ENCODE peak calls at places on chromosomes 13 and 19, in four cellular contexts. M is neuronal stem cell, U is H9, Y is H1. Q is an unnamed sample.

GRCh38 chr19:35901055-35901644 is 810 bp upstream of the NFKBID start:
- DNase-seq in M (no peak), U (no peak), Y (no peak), Q (peak)

GRCh38 chr13:25242956-25243355 is 44.3 kb downstream of the MTMR6 start:
- DNase-seq in M (no peak), U (no peak), Y (no peak), Q (no peak)

GRCh38 chr13:113192902-113193301 is 15.6 kb downstream of the PCID2 start:
- DNase-seq in M (no peak), U (no peak), Y (no peak), Q (peak)

GRCh38 chr19:28987177-28987576 is 225.8 kb downstream of the UQCRFS1 start:
- DNase-seq in M (no peak), U (no peak), Y (no peak), Q (no peak)

GRCh38 chr13:80428344-80429096 is 87.6 kb upstream of the SPRY2 start:
- DNase-seq in M (no peak), U (no peak), Y (no peak), Q (no peak)

GRCh38 chr19:19366691-19367396 is 38.6 kb upstream of the GATAD2A start:
- DNase-seq in M (peak), U (peak), Y (peak), Q (peak)

GRCh38 chr19:10191347-10191746 is 3.4 kb downstream of the DNMT1 start:
- DNase-seq in M (no peak), U (no peak), Y (no peak), Q (no peak)

GRCh38 chr19:42290523-42291436 is 11.2 kb upstream of the PRR19 start:
- DNase-seq in M (no peak), U (peak), Y (peak), Q (peak)

GRCh38 chr19:38856813-38857212 is 7.0 kb upstream of the HNRNPL start:
- DNase-seq in M (no peak), U (no peak), Y (no peak), Q (no peak)

GRCh38 chr13:22927008-22927393 is 253.8 kb upstream of the SGCG start:
- DNase-seq in M (no peak), U (no peak), Y (no peak), Q (no peak)

GRCh38 chr19:7799640-7800355 is 30.2 kb upstream of the EVI5L start:
- DNase-seq in M (peak), U (peak), Y (peak), Q (peak)
- H2BK12ac ChIP-seq in M (no peak), U (no peak), Y (peak), Q (peak)

DNA sequence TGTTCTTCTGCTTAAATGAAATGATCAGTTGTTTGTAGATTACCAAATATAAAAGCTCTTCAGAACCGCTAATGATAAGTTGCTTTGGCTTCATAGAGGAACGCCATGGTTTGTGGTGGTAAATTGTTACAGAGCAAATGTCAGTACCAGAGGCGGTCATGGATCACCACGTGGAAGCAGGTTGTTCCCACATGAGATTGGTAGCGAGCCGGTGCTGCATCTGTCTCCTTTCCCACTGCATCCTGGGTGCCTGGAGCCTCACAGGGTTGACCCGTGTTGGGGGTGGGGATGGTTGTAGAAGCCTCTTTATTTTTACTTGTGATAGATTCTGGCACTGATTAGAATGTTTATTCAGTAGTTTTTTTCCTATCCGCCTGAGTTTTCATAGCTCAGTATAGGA is 14.7 kb downstream of the GARRE1 start:
- DNase-seq in M (no peak), U (no peak), Y (no peak), Q (no peak)
- H2BK5ac ChIP-seq in M (no peak), U (no peak), Y (peak), Q (no peak)

DNA sequence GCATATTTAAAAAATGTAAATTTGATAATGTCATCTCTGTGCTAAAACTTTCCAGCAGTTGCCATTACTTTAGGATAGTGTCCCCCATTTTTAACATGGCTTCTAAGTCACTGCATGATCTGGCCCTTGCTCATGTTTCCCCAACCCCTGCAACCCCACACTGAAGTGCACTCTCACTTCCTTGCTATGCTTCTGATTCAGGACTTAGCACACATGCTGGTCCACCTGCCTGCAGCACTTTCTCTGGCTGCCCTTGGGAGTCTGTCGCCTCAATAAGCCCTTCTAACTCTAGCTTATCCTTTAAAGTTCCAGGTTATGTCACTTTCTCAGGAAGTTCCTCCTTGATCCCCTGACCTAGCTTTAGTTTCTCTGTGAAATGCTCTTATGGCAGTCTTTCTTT is 241.0 kb downstream of the POSTN start:
- DNase-seq in M (no peak), U (no peak), Y (no peak), Q (no peak)
- H2BK15ac ChIP-seq in M (no peak), U (no peak), Y (no peak), Q (no peak)

DNA sequence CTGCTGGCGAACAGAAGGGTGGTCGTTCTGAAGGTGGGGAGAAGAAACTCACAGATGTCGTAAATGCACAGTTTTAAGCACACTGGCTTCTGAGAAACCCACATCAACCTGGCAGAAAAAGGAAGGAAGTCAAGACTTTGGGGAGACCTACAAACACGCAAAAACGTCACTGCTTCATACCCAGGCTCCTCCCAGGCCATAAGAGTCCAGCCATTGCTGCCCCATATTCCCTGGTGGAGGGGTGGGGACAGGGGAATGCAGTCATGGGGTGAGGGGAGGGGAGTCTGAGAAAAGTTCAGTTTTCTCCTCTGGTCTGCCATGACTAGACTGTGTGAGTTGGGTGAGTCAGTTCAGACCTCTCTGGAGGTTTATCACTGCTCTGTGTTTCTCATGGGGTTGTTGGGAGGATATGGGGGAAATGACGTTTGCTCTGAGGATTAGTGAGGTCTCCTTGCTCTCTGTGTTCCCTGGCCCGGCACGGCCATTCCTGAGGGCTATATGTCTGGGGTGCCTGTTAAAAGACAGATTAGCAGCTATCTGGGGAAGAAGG is 139.0 kb downstream of the FLT1 start:
- DNase-seq in M (no peak), U (no peak), Y (no peak), Q (peak)
- H2BK12ac ChIP-seq in M (no peak), U (no peak), Y (no peak), Q (peak)

GRCh38 chr19:3762501-3763459 is at the start of gene MRPL54:
- DNase-seq in M (peak), U (peak), Y (peak), Q (peak)
- H2BK5ac ChIP-seq in M (peak), U (no peak), Y (peak), Q (peak)

GRCh38 chr13:96792188-96792587 is 202.1 kb downstream of the OXGR1 start:
- DNase-seq in M (no peak), U (no peak), Y (no peak), Q (no peak)
- H2BK15ac ChIP-seq in M (no peak), U (no peak), Y (no peak), Q (no peak)

GRCh38 chr19:50534478-50534877 is 20.8 kb upstream of the ASPDH start:
- DNase-seq in M (no peak), U (no peak), Y (no peak), Q (no peak)
- H2BK12ac ChIP-seq in M (no peak), U (no peak), Y (no peak), Q (no peak)

DNA sequence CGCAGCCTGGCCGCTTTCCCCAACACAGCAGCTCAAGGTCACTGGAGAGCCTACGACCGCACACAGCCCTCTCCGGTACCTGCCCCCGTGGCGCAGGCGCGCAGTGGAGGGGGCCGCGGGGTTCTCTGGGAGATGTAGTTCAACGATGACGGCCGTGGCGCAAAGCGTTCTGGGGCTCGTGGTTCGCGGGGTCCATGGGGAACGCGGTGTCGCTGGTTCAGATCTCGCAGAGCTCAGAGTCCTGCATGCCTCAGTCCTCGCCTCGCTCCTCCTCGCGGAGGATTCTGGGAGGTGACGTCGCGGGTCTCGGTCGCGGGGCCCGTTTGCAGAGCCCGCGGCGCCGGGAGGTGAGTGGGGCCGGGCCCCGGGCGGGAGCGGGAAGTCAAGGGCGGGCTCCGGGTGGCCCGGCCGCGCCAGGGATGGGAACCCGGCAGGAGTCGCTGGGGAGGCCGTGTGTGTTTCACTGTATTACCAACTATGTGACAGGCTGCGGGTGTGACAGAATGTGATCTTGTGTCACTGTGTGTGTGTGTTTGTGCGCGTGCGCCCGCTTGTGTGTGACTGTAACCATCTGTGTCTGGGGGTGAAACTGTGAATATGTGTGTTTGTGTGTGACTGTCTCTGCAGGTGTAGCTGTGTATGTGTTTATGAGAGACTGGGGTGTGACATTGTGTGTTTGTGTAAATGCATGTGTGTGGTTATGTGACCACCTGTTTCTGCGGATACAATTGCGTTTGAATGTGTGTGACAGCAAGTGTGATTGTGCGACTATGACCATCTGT is at the start of gene ZNF527:
- DNase-seq in M (peak), U (peak), Y (peak), Q (peak)
- H2BK5ac ChIP-seq in M (no peak), U (no peak), Y (peak), Q (no peak)